ENCODE peak calls at places on chromosomes 16 and 17, in nine cellular contexts. N, Q, S, C, A, I, T, Z and Y are unnamed samples.

GRCh38 chr16:72404299-72404698 is 232.3 kb upstream of the PMFBP1 start:
- DNase-seq in Q (peak; percentile 64), S (no peak), I (no peak), A (peak; percentile 36), N (no peak), T (no peak), Z (no peak), C (no peak), Y (no peak)

GRCh38 chr17:35406568-35406967 is 25.7 kb downstream of the SLFN12 start:
- DNase-seq in A (no peak), I (no peak), N (no peak), T (no peak), Q (no peak), S (no peak), Z (no peak), C (no peak), Y (no peak)

GRCh38 chr17:49616546-49617205 is 41.0 kb downstream of the NXPH3 start:
- DNase-seq in Q (peak; percentile 26), C (peak; percentile 10), N (no peak), Z (no peak), A (no peak), I (peak; percentile 56), S (no peak), T (no peak), Y (no peak)

GRCh38 chr16:27463741-27464662 is 62.0 kb downstream of the IL21R start:
- DNase-seq in Q (no peak), C (no peak), T (no peak), I (no peak), S (no peak), Z (no peak), A (no peak), N (no peak), Y (peak; percentile 46)

GRCh38 chr17:10600551-10600950 is 51.1 kb upstream of the MYH2 start:
- DNase-seq in Q (peak; percentile 62), Z (no peak), C (no peak), A (peak; percentile 62), S (no peak), I (peak; percentile 6), T (no peak), N (no peak), Y (no peak)

GRCh38 chr17:68182940-68183551 is 64.8 kb upstream of the AMZ2 start:
- DNase-seq in Z (no peak), A (no peak), C (no peak), I (no peak), Q (no peak), S (no peak), N (no peak), T (peak; percentile 40), Y (peak; percentile 70)

GRCh38 chr16:30185683-30186421 is 2.5 kb downstream of the CORO1A start:
- DNase-seq in I (no peak), Q (no peak), T (peak; percentile 60), C (peak; percentile 99), S (no peak), Z (no peak), N (no peak), A (no peak), Y (peak; percentile 80)

GRCh38 chr16:2511128-2511785 is 2.5 kb upstream of the ATP6V0C start:
- DNase-seq in N (peak; percentile 20), C (no peak), Q (peak; percentile 66), Z (peak; percentile 40), I (no peak), A (no peak), T (no peak), S (no peak), Y (no peak)

GRCh38 chr17:9291912-9292562 is 270.7 kb downstream of the NTN1 start:
- DNase-seq in C (no peak), Z (peak; percentile 44), N (peak; percentile 8), A (no peak), S (peak; percentile 45), Q (peak; percentile 33), T (no peak), I (no peak), Y (peak; percentile 15)

GRCh38 chr16:31273676-31274075 is 13.9 kb downstream of the ITGAM start:
- DNase-seq in Z (no peak), S (no peak), A (no peak), N (no peak), I (no peak), C (no peak), T (no peak), Q (no peak), Y (no peak)

GRCh38 chr16:31277659-31278260 is 18.0 kb downstream of the ITGAM start:
- DNase-seq in S (no peak), I (no peak), Q (no peak), A (no peak), N (no peak), Z (no peak), T (no peak), C (no peak), Y (no peak)

GRCh38 chr16:31276600-31276999 is 16.8 kb downstream of the ITGAM start:
- DNase-seq in I (no peak), A (no peak), T (no peak), C (no peak), N (no peak), S (no peak), Q (no peak), Z (no peak), Y (no peak)

GRCh38 chr16:31273187-31273586 is 13.4 kb downstream of the ITGAM start:
- DNase-seq in I (no peak), Z (no peak), Q (no peak), A (no peak), C (no peak), S (no peak), N (no peak), T (no peak), Y (no peak)

DNA sequence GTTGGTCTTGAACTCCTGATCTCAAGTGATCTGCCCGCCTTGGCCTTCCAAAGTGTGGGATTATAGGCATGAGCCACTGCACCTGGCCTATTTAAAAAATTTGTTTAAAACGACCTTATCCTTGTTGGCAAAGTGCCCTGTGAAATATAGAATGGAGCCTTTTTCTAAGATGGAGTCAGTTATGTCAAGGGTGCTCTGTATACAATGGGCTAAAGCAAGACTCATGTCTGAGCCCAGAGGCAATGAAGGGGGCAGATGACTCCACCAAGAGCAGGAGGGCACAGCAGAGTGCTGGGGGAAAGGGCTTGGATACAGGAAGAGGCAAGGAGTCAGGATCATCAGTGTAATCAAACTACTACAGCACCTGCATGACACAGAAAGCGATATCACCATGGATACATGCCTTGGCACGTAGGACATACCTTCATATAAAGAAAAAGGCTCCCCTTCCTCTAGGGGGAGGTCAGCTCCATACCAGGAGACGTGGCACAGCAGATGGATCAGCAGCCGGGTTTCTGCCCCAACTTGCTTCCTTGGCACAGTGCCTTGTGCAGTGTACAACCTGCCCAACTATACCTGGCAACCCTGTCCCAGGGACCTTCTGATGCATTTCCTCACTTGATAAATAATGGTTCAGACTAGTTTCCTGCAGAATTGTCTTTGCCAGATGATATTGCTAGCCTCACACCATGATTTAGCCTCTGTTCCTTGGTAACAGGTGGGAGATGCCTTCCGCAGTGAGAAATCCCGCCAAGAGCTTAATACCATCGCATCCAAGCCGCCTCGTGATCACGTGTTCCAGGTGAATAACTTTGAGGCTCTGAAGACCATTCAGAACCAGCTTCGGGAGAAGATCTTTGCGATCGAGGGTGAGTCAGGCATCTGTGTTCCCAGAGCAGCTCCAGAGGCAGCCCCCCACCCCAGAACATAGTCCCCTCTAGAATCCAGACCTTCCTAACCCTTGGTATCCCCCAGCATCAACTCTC is 15.3 kb downstream of the ITGAM start:
- DNase-seq in Z (no peak), T (no peak), Q (no peak), S (no peak), N (no peak), A (no peak), C (no peak), I (no peak), Y (no peak)
- TF ChIP-seq CTCF in Z (no peak), T (no peak), Q (no peak), S (no peak), N (no peak), A (no peak), C (no peak), I (no peak), Y (no peak)

GRCh38 chr17:60745544-60745943 is 67.9 kb downstream of the BCAS3 start:
- DNase-seq in A (no peak), S (no peak), Q (peak; percentile 17), Z (no peak), I (no peak), N (no peak), T (no peak), C (no peak), Y (no peak)
- TF ChIP-seq CTCF in A (no peak), S (no peak), Q (no peak), Z (peak; percentile 19), I (no peak), N (peak; percentile 6), T (no peak), C (no peak), Y (no peak)

GRCh38 chr17:61455754-61456681 is 3.8 kb downstream of the TBX4 start:
- DNase-seq in T (no peak), S (no peak), Q (no peak), N (no peak), I (no peak), C (no peak), A (no peak), Z (peak; percentile 50), Y (no peak)
- TF ChIP-seq CTCF in T (no peak), S (no peak), Q (no peak), N (no peak), I (no peak), C (no peak), A (no peak), Z (no peak), Y (no peak)

GRCh38 chr16:57475711-57476339 is 10.5 kb downstream of the DOK4 start:
- DNase-seq in Q (peak; percentile 35), T (peak; percentile 69), C (peak; percentile 87), Z (peak; percentile 89), N (no peak), A (no peak), S (peak; percentile 89), I (no peak), Y (peak; percentile 68)
- TF ChIP-seq CTCF in Q (peak; percentile 63), T (peak; percentile 51), C (peak; percentile 72), Z (peak; percentile 80), N (peak; percentile 59), A (peak; percentile 56), S (peak; percentile 64), I (peak; percentile 70), Y (peak; percentile 76)

GRCh38 chr17:47847341-47848197 is 3.4 kb downstream of the SP6 start:
- DNase-seq in I (no peak), T (no peak), C (peak; percentile 22), N (no peak), S (no peak), Q (no peak), Z (peak; percentile 80), A (no peak), Y (peak; percentile 17)
- TF ChIP-seq CTCF in I (peak; percentile 43), T (no peak), C (peak; percentile 29), N (peak; percentile 32), S (peak; percentile 48), Q (peak; percentile 34), Z (peak; percentile 60), A (peak; percentile 35), Y (peak; percentile 16)